ENCODE peak calls at places on chromosome 22, in seven cellular contexts. M is AG04450; Z is esophagus squamous epithelium; U is thyroid gland; B is CD4-positive, alpha-beta memory T cell; E is heart right ventricle; X is CD4-positive, CD25-positive, alpha-beta regulatory T cell. W is an unnamed sample.

GRCh38 chr22:17269607-17270261 is 50.5 kb upstream of the ADA2 start:
- DNase-seq in M (no peak), Z (no peak), U (no peak), B (no peak), E (no peak), X (no peak), W (no peak)

GRCh38 chr22:24271406-24271760 is 752 bp downstream of the SPECC1L start:
- DNase-seq in M (no peak), Z (no peak), U (peak; percentile 39), B (no peak), E (no peak), X (no peak), W (no peak)

GRCh38 chr22:31650391-31650790 is 11.6 kb downstream of the PISD start:
- DNase-seq in M (peak; percentile 57), Z (no peak), U (peak; percentile 73), B (no peak), E (no peak), X (no peak), W (no peak)

GRCh38 chr22:24696551-24697001 is 77.9 kb downstream of the PIWIL3 start:
- DNase-seq in M (no peak), Z (no peak), U (peak; percentile 9), B (no peak), E (no peak), X (no peak), W (no peak)

GRCh38 chr22:37643225-37643847 is 3.9 kb downstream of the SH3BP1 start:
- DNase-seq in M (peak; percentile 11), Z (no peak), U (peak; percentile 84), B (peak; percentile 75), E (peak; percentile 90), X (peak; percentile 79), W (no peak)

GRCh38 chr22:26707090-26707489 is 49.7 kb downstream of the MIAT start:
- DNase-seq in M (no peak), Z (no peak), U (no peak), B (no peak), E (no peak), X (no peak), W (no peak)

GRCh38 chr22:24521791-24522245 is 26.7 kb downstream of the UPB1 start:
- DNase-seq in M (no peak), Z (no peak), U (peak; percentile 80), B (peak; percentile 21), E (no peak), X (peak; percentile 8), W (peak; percentile 85)

GRCh38 chr22:48539261-48539660 is 1288.4 kb downstream of the BRD1 start:
- DNase-seq in M (no peak), Z (no peak), U (no peak), B (no peak), E (no peak), X (no peak), W (no peak)

GRCh38 chr22:30020511-30020910 is 59.8 kb upstream of the HORMAD2 start:
- DNase-seq in M (no peak), Z (no peak), U (peak; percentile 21), B (no peak), E (no peak), X (no peak), W (no peak)

GRCh38 chr22:49483946-49484345 is 343.7 kb downstream of the BRD1 start:
- DNase-seq in M (no peak), Z (no peak), U (no peak), B (no peak), E (no peak), X (no peak), W (no peak)

GRCh38 chr22:50286701-50287318 is 16.6 kb upstream of the MAPK11 start:
- DNase-seq in M (no peak), Z (no peak), U (no peak), B (no peak), E (no peak), X (no peak), W (no peak)

GRCh38 chr22:46036558-46037408 is 59.8 kb upstream of the WNT7B start:
- DNase-seq in M (no peak), Z (no peak), U (peak; percentile 26), B (peak; percentile 70), E (no peak), X (peak; percentile 71), W (no peak)

GRCh38 chr22:27252282-27253049 is 549.1 kb downstream of the MN1 start:
- DNase-seq in M (peak; percentile 23), Z (no peak), U (peak; percentile 4), B (no peak), E (no peak), X (no peak), W (no peak)

GRCh38 chr22:41523464-41524221 is 20.6 kb downstream of the POLR3H start:
- DNase-seq in M (peak; percentile 71), Z (no peak), U (no peak), B (no peak), E (no peak), X (no peak), W (no peak)

GRCh38 chr22:48894804-48895250 is 932.8 kb downstream of the BRD1 start:
- DNase-seq in M (no peak), Z (no peak), U (no peak), B (no peak), E (no peak), X (no peak), W (no peak)

GRCh38 chr22:46613606-46613997 is 6.6 kb upstream of the GRAMD4 start:
- DNase-seq in M (no peak), Z (no peak), U (no peak), B (no peak), E (no peak), X (no peak), W (no peak)

GRCh38 chr22:47053865-47054185 is 291.4 kb downstream of the TBC1D22A start:
- DNase-seq in M (peak; percentile 3), Z (no peak), U (no peak), B (no peak), E (no peak), X (no peak), W (no peak)

GRCh38 chr22:36331912-36332622 is 55.7 kb downstream of the MYH9 start:
- DNase-seq in M (no peak), Z (no peak), U (peak; percentile 77), B (peak; percentile 69), E (peak; percentile 83), X (peak; percentile 71), W (no peak)

GRCh38 chr22:30423296-30423958 is 2.1 kb upstream of the MTFP1 start:
- DNase-seq in M (no peak), Z (no peak), U (peak; percentile 75), B (no peak), E (peak; percentile 77), X (no peak), W (no peak)

GRCh38 chr22:50271519-50271970 is 1.4 kb upstream of the MAPK11 start:
- DNase-seq in M (no peak), Z (no peak), U (peak; percentile 60), B (peak; percentile 42), E (peak; percentile 79), X (peak; percentile 34), W (no peak)

GRCh38 chr22:31106001-31106571 is 1.3 kb downstream of the SELENOM start:
- DNase-seq in M (no peak), Z (no peak), U (no peak), B (no peak), E (peak; percentile 13), X (no peak), W (no peak)

GRCh38 chr22:28903719-28904118 is 20.3 kb downstream of the ZNRF3 start:
- DNase-seq in M (no peak), Z (no peak), U (no peak), B (no peak), E (peak; percentile 17), X (no peak), W (no peak)

GRCh38 chr22:19483481-19484244 is 3.9 kb downstream of the CDC45 start:
- DNase-seq in M (no peak), Z (no peak), U (no peak), B (no peak), E (no peak), X (no peak), W (no peak)

GRCh38 chr22:27206001-27206746 is 548.8 kb downstream of the MIAT start:
- DNase-seq in M (no peak), Z (no peak), U (peak; percentile 40), B (no peak), E (no peak), X (no peak), W (no peak)

GRCh38 chr22:50035131-50035881 is 22.7 kb upstream of the IL17REL start:
- DNase-seq in M (no peak), Z (no peak), U (no peak), B (no peak), E (no peak), X (no peak), W (no peak)

DNA sequence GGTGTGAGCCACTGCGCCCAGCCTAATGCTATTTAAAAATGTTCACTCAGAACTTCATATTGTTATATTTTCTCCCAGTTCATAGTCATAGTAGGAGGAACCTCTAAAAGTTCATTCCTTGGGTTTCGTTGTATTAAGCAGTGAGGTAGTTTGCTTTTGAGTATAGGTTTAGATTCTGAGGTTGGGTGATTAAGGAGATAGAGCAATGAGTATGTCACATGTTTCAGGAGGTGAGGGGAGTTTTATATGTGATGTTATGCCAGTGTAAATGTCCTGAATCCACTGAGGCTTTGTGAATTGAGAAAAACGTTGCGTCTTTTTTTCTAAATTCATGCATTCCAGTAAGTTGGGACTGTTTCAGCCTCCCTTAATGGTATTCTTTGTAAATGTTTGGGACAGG is 4.2 kb downstream of the UBE2L3 start:
- DNase-seq in M (no peak), Z (no peak), U (no peak), B (no peak), E (no peak), X (no peak), W (no peak)
- H3K4me3 ChIP-seq in M (no peak overlapping the region), Z (no peak overlapping the region), U (no peak overlapping the region), B (no peak overlapping the region), E (no peak overlapping the region), X (no peak overlapping the region), W (no peak overlapping the region)

DNA sequence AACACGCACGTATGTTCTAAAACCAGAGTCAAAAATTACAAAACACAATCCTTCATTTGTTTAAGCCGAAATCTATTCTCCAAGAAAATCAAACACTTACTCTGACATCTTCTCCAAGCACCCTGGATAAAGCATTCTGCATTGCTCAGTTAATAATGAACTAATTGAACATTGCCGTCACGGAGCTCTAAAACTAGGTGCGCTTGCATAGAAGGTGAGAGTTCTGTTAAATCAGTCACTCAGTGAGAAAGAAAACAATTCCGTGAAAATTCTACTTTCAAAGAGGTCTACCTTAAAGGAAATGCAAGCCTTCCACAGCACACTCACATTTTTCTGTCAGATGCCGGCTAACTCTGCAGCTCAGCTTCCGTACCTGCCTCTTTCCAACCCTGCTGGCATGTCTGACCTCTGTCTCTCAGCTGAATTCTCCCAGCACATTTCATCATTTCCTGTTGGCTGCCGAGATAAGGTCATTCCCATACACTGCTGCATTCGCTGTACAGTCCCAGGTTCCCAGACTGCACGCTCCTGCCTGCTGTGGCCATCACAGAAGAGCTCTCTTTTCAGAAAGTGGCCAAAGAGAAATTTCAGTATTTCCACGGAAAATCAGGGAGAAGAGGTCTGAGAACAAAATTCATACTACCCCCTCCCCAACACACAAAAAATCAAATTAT is 55.3 kb downstream of the PACSIN2 start:
- DNase-seq in M (peak; percentile 48), Z (no peak), U (no peak), B (no peak), E (peak; percentile 38), X (no peak), W (no peak)
- H3K27ac ChIP-seq in M (peak overlapping the region; percentile 59), Z (peak overlapping the region; percentile 70), U (peak overlapping the region; percentile 62), B (no peak overlapping the region), E (peak overlapping the region; percentile 14), X (no peak overlapping the region), W (no peak overlapping the region)

GRCh38 chr22:40101417-40102101 is 76.2 kb upstream of the TNRC6B start:
- DNase-seq in M (no peak), Z (no peak), U (no peak), B (no peak), E (no peak), X (no peak), W (no peak)
- H3K4me3 ChIP-seq in M (no peak overlapping the region), Z (no peak overlapping the region), U (no peak overlapping the region), B (no peak overlapping the region), E (no peak overlapping the region), X (no peak overlapping the region), W (no peak overlapping the region)

GRCh38 chr22:22930222-22930497 is 42.5 kb downstream of the IGLL5 start:
- DNase-seq in M (no peak), Z (no peak), U (no peak), B (no peak), E (no peak), X (no peak), W (no peak)
- H3K27ac ChIP-seq in M (no peak overlapping the region), Z (no peak overlapping the region), U (no peak overlapping the region), B (no peak overlapping the region), E (no peak overlapping the region), X (no peak overlapping the region), W (no peak overlapping the region)